ENCODE peak calls at places on chromosomes 13 and 19, in five cellular contexts. One of them, this sample, is unnamed.

GRCh38 chr13:33678906-33679657 is 138.9 kb upstream of the RFC3 start:
- DNase-seq in IMR-90: peak; percentile 1
- DNase-seq in H1: no peak
- DNase-seq in GM12878: peak; percentile 98
- DNase-seq in A549: peak; percentile 85
- DNase-seq in this sample: no peak

GRCh38 chr19:35141627-35142401 is 1.2 kb upstream of the FXYD7 start:
- DNase-seq in IMR-90: no peak
- DNase-seq in H1: no peak
- DNase-seq in GM12878: no peak
- DNase-seq in A549: no peak
- DNase-seq in this sample: no peak

GRCh38 chr19:53461866-53462265 is 5.7 kb upstream of the ZNF813 start:
- DNase-seq in IMR-90: peak; percentile 3
- DNase-seq in H1: no peak
- DNase-seq in GM12878: no peak
- DNase-seq in A549: no peak
- DNase-seq in this sample: no peak

GRCh38 chr19:49851456-49852259 is 699 bp downstream of the PTOV1 start:
- DNase-seq in IMR-90: no peak
- DNase-seq in H1: no peak
- DNase-seq in GM12878: no peak
- DNase-seq in A549: no peak
- DNase-seq in this sample: peak; percentile 80

GRCh38 chr19:32566246-32566830 is 14.7 kb upstream of the PDCD5 start:
- DNase-seq in IMR-90: peak; percentile 29
- DNase-seq in H1: no peak
- DNase-seq in GM12878: no peak
- DNase-seq in A549: no peak
- DNase-seq in this sample: no peak

GRCh38 chr13:66558511-66558910 is 671.6 kb downstream of the PCDH9 start:
- DNase-seq in IMR-90: peak; percentile 30
- DNase-seq in H1: no peak
- DNase-seq in GM12878: no peak
- DNase-seq in A549: no peak
- DNase-seq in this sample: no peak

GRCh38 chr13:66040506-66040905 is 1189.6 kb downstream of the PCDH9 start:
- DNase-seq in IMR-90: no peak
- DNase-seq in H1: no peak
- DNase-seq in GM12878: no peak
- DNase-seq in A549: no peak
- DNase-seq in this sample: no peak

GRCh38 chr13:83024226-83024625 is 858.0 kb downstream of the SLITRK1 start:
- DNase-seq in IMR-90: peak; percentile 7
- DNase-seq in H1: no peak
- DNase-seq in GM12878: no peak
- DNase-seq in A549: no peak
- DNase-seq in this sample: no peak

GRCh38 chr13:59247166-59247565 is 916.6 kb downstream of the DIAPH3 start:
- DNase-seq in IMR-90: no peak
- DNase-seq in H1: no peak
- DNase-seq in GM12878: no peak
- DNase-seq in A549: no peak
- DNase-seq in this sample: no peak

GRCh38 chr13:50685491-50685890 is 158.0 kb downstream of the DLEU7 start:
- DNase-seq in IMR-90: no peak
- DNase-seq in H1: no peak
- DNase-seq in GM12878: no peak
- DNase-seq in A549: no peak
- DNase-seq in this sample: no peak

GRCh38 chr19:2242092-2242537 is 5.5 kb downstream of the SF3A2 start:
- DNase-seq in IMR-90: no peak
- DNase-seq in H1: no peak
- DNase-seq in GM12878: no peak
- DNase-seq in A549: no peak
- DNase-seq in this sample: no peak

GRCh38 chr13:97938701-97939475 is 14.6 kb upstream of the IPO5 start:
- DNase-seq in IMR-90: no peak
- DNase-seq in H1: no peak
- DNase-seq in GM12878: no peak
- DNase-seq in A549: no peak
- DNase-seq in this sample: no peak

GRCh38 chr19:29810504-29810871 is 1.3 kb upstream of the CCNE1 start:
- DNase-seq in IMR-90: peak; percentile 33
- DNase-seq in H1: no peak
- DNase-seq in GM12878: no peak
- DNase-seq in A549: peak; percentile 47
- DNase-seq in this sample: no peak

GRCh38 chr13:50226515-50227147 is 211.4 kb downstream of the KCNRG start:
- DNase-seq in IMR-90: no peak
- DNase-seq in H1: no peak
- DNase-seq in GM12878: no peak
- DNase-seq in A549: no peak
- DNase-seq in this sample: no peak

GRCh38 chr19:16136185-16137067 is 7.1 kb upstream of the HSH2D start:
- DNase-seq in IMR-90: no peak
- DNase-seq in H1: no peak
- DNase-seq in GM12878: no peak
- DNase-seq in A549: no peak
- DNase-seq in this sample: no peak

GRCh38 chr13:111219306-111219705 is 101.1 kb upstream of the TEX29 start:
- DNase-seq in IMR-90: peak; percentile 88
- DNase-seq in H1: no peak
- DNase-seq in GM12878: no peak
- DNase-seq in A549: no peak
- DNase-seq in this sample: no peak

GRCh38 chr19:15241259-15241658 is 9.0 kb upstream of the EPHX3 start:
- DNase-seq in IMR-90: peak; percentile 32
- DNase-seq in H1: no peak
- DNase-seq in GM12878: no peak
- DNase-seq in A549: no peak
- DNase-seq in this sample: no peak

GRCh38 chr13:43237616-43238015 is 214.2 kb downstream of the DNAJC15 start:
- DNase-seq in IMR-90: no peak
- DNase-seq in H1: no peak
- DNase-seq in GM12878: no peak
- DNase-seq in A549: no peak
- DNase-seq in this sample: no peak

GRCh38 chr13:51364404-51365008 is 25.0 kb downstream of the SERPINE3 start:
- DNase-seq in IMR-90: peak; percentile 79
- DNase-seq in H1: no peak
- DNase-seq in GM12878: no peak
- DNase-seq in A549: no peak
- DNase-seq in this sample: no peak

GRCh38 chr13:63403726-63404125 is 1988.1 kb upstream of the PCDH20 start:
- DNase-seq in IMR-90: no peak
- DNase-seq in H1: no peak
- DNase-seq in GM12878: no peak
- DNase-seq in A549: peak; percentile 3
- DNase-seq in this sample: no peak

GRCh38 chr19:18875726-18876125 is 20.2 kb downstream of the CERS1 start:
- DNase-seq in IMR-90: peak; percentile 36
- DNase-seq in H1: no peak
- DNase-seq in GM12878: no peak
- DNase-seq in A549: no peak
- DNase-seq in this sample: no peak

GRCh38 chr13:50635504-50635903 is 208.0 kb downstream of the DLEU7 start:
- DNase-seq in IMR-90: no peak
- DNase-seq in H1: no peak
- DNase-seq in GM12878: peak; percentile 42
- DNase-seq in A549: no peak
- DNase-seq in this sample: no peak

DNA sequence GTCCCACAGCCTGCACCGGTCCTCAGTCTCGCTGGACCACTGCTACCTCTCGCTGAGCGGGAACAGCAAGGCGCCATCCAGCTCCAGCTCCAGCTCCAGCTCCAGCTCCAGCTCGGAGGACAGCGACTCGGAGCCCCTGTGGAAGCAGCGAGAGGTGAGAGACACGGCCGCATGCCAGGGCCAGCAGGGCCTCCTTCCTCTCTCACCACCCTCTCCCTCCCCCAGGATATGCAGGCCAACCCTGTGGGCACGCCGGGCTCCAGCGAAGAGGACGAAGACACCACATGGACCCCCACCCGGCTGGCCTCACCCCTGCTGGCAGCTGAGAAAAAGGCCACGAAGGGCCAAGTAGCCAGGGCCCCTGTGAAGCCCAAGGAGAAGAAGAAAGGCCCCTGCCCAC is 7.3 kb downstream of the SIX5 start:
- DNase-seq in IMR-90: no peak
- DNase-seq in H1: no peak
- DNase-seq in GM12878: no peak
- DNase-seq in A549: no peak
- DNase-seq in this sample: peak; percentile 17
- TF ChIP-seq RFX5 in IMR-90: no peak
- TF ChIP-seq RFX5 in H1: no peak
- TF ChIP-seq RFX5 in GM12878: no peak
- TF ChIP-seq RFX5 in A549: no peak
- TF ChIP-seq RFX5 in this sample: no peak

GRCh38 chr13:42043676-42044075 is 4.8 kb upstream of the DGKH start:
- DNase-seq in IMR-90: no peak
- DNase-seq in H1: no peak
- DNase-seq in GM12878: no peak
- DNase-seq in A549: no peak
- DNase-seq in this sample: no peak

GRCh38 chr13:42039946-42040729 is 8.3 kb upstream of the DGKH start:
- DNase-seq in IMR-90: peak; percentile 86
- DNase-seq in H1: no peak
- DNase-seq in GM12878: peak; percentile 25
- DNase-seq in A549: peak; percentile 78
- DNase-seq in this sample: peak; percentile 99

GRCh38 chr13:42040730-42041016 is 7.8 kb upstream of the DGKH start:
- DNase-seq in IMR-90: no peak
- DNase-seq in H1: no peak
- DNase-seq in GM12878: no peak
- DNase-seq in A549: no peak
- DNase-seq in this sample: no peak

GRCh38 chr13:42041017-42041683 is 7.3 kb upstream of the DGKH start:
- DNase-seq in IMR-90: peak; percentile 44
- DNase-seq in H1: no peak
- DNase-seq in GM12878: peak; percentile 11
- DNase-seq in A549: peak; percentile 61
- DNase-seq in this sample: peak; percentile 76

GRCh38 chr13:42041684-42042035 is 6.8 kb upstream of the DGKH start:
- DNase-seq in IMR-90: peak; percentile 63
- DNase-seq in H1: no peak
- DNase-seq in GM12878: peak; percentile 36
- DNase-seq in A549: peak; percentile 72
- DNase-seq in this sample: peak; percentile 75
- TF ChIP-seq RFX5 in IMR-90: no peak
- TF ChIP-seq RFX5 in H1: no peak
- TF ChIP-seq RFX5 in GM12878: no peak
- TF ChIP-seq RFX5 in A549: no peak
- TF ChIP-seq RFX5 in this sample: no peak

GRCh38 chr13:94696171-94696570 is 16.2 kb downstream of the SOX21 start:
- DNase-seq in IMR-90: no peak
- DNase-seq in H1: no peak
- DNase-seq in GM12878: no peak
- DNase-seq in A549: no peak
- DNase-seq in this sample: no peak
- TF ChIP-seq RFX5 in IMR-90: no peak
- TF ChIP-seq RFX5 in H1: no peak
- TF ChIP-seq RFX5 in GM12878: no peak
- TF ChIP-seq RFX5 in A549: no peak
- TF ChIP-seq RFX5 in this sample: no peak

GRCh38 chr19:17757125-17757524 is 5.8 kb downstream of the FCHO1 start:
- DNase-seq in IMR-90: peak; percentile 50
- DNase-seq in H1: no peak
- DNase-seq in GM12878: no peak
- DNase-seq in A549: peak; percentile 52
- DNase-seq in this sample: peak; percentile 76
- TF ChIP-seq RFX5 in IMR-90: no peak
- TF ChIP-seq RFX5 in H1: no peak
- TF ChIP-seq RFX5 in GM12878: no peak
- TF ChIP-seq RFX5 in A549: no peak
- TF ChIP-seq RFX5 in this sample: no peak

GRCh38 chr19:40721140-40721486 is 4.2 kb downstream of the ITPKC start:
- DNase-seq in IMR-90: no peak
- DNase-seq in H1: no peak
- DNase-seq in GM12878: no peak
- DNase-seq in A549: no peak
- DNase-seq in this sample: no peak

GRCh38 chr19:40718774-40719391 is 2.0 kb downstream of the ITPKC start:
- DNase-seq in IMR-90: peak; percentile 40
- DNase-seq in H1: no peak
- DNase-seq in GM12878: peak; percentile 8
- DNase-seq in A549: peak; percentile 68
- DNase-seq in this sample: no peak

GRCh38 chr19:40717325-40717879 is 490 bp downstream of the ITPKC start:
- DNase-seq in IMR-90: no peak
- DNase-seq in H1: no peak
- DNase-seq in GM12878: no peak
- DNase-seq in A549: peak; percentile 65
- DNase-seq in this sample: no peak

GRCh38 chr19:40717880-40718773 is 1.2 kb downstream of the ITPKC start:
- DNase-seq in IMR-90: peak; percentile 15
- DNase-seq in H1: no peak
- DNase-seq in GM12878: no peak
- DNase-seq in A549: peak; percentile 51
- DNase-seq in this sample: no peak

DNA sequence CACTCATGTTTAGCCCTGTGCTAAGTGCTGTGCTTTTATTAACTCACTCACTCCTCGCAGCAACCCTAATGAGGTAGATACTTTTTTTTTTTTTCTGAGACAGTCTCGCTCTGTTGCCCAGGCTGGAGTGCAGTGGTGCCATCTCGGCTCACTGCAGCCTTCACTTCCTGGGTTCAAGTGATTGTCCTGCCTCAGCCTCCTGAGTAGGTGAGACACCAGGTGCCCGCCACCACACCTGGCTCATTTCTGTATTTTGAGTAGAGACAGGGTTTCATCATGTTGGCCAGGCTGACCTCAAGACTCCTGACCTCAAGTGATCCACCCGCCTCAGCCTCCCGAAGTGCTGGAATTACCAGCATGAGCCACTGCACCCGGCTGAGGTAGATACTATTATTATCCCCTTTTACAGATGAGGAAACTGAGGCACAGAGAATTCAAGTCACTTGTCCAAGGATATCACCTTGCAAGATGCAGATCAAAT is 2.5 kb downstream of the ITPKC start:
- DNase-seq in IMR-90: no peak
- DNase-seq in H1: no peak
- DNase-seq in GM12878: peak; percentile 15
- DNase-seq in A549: no peak
- DNase-seq in this sample: no peak
- TF ChIP-seq RFX5 in IMR-90: no peak
- TF ChIP-seq RFX5 in H1: no peak
- TF ChIP-seq RFX5 in GM12878: no peak
- TF ChIP-seq RFX5 in A549: no peak
- TF ChIP-seq RFX5 in this sample: no peak